ENCODE peak calls at places on chromosomes 12 and 14, in five cellular contexts. X, F, Z, I and V are unnamed samples.
A peak's percentile ranks its signal among the peaks of the same experiment; 100 is the strongest.

GRCh38 chr12:15276088-15276698 is 46.1 kb upstream of the PTPRO start:
- DNase-seq in X (no peak), F (no peak), Z (peak; percentile 10), I (peak; percentile 22), V (no peak)

GRCh38 chr12:14921218-14921617 is 17.1 kb downstream of the ERP27 start:
- DNase-seq in X (no peak), F (no peak), Z (no peak), I (no peak), V (no peak)

GRCh38 chr14:85471744-85472143 is 58.2 kb upstream of the FLRT2 start:
- DNase-seq in X (no peak), F (no peak), Z (peak; percentile 98), I (no peak), V (no peak)

GRCh38 chr12:64549108-64549507 is 61.2 kb upstream of the RASSF3 start:
- DNase-seq in X (no peak), F (no peak), Z (no peak), I (no peak), V (no peak)

GRCh38 chr12:2609020-2609419 is 185.8 kb upstream of the FKBP4 start:
- DNase-seq in X (no peak), F (no peak), Z (peak; percentile 4), I (no peak), V (no peak)

GRCh38 chr14:31275731-31276130 is 68.1 kb upstream of the HECTD1 start:
- DNase-seq in X (no peak), F (no peak), Z (no peak), I (no peak), V (no peak)

GRCh38 chr14:97056086-97056485 is 258.9 kb downstream of the VRK1 start:
- DNase-seq in X (no peak), F (no peak), Z (no peak), I (no peak), V (no peak)

GRCh38 chr12:16605666-16606116 is 271 bp downstream of the LMO3 start:
- DNase-seq in X (no peak), F (no peak), Z (peak; percentile 24), I (peak; percentile 17), V (no peak)

GRCh38 chr12:126243814-126244213 is 1178.6 kb downstream of the AACS start:
- DNase-seq in X (no peak), F (no peak), Z (no peak), I (no peak), V (no peak)

GRCh38 chr14:84127430-84127829 is 1402.5 kb upstream of the FLRT2 start:
- DNase-seq in X (no peak), F (no peak), Z (no peak), I (no peak), V (no peak)

GRCh38 chr14:20986811-20987210 is 3.0 kb upstream of the METTL17 start:
- DNase-seq in X (no peak), F (no peak), Z (peak; percentile 97), I (no peak), V (no peak)

GRCh38 chr12:9032202-9032964 is 43.0 kb downstream of the KLRG1 start:
- DNase-seq in X (no peak), F (no peak), Z (no peak), I (peak; percentile 31), V (no peak)

GRCh38 chr12:91983935-91984334 is 161.7 kb downstream of the BTG1 start:
- DNase-seq in X (no peak), F (no peak), Z (no peak), I (no peak), V (no peak)

GRCh38 chr12:2049604-2050540 is 2.9 kb upstream of the CACNA1C start:
- DNase-seq in X (no peak), F (no peak), Z (no peak), I (no peak), V (no peak)

GRCh38 chr12:33438890-33439586 is 581 bp downstream of the SYT10 start:
- DNase-seq in X (no peak), F (no peak), Z (no peak), I (peak; percentile 21), V (no peak)

GRCh38 chr14:51173863-51174262 is 66.2 kb upstream of the TMX1 start:
- DNase-seq in X (no peak), F (no peak), Z (no peak), I (no peak), V (no peak)

GRCh38 chr12:52630609-52631200 is 12.3 kb upstream of the KRT73 start:
- DNase-seq in X (no peak), F (peak; percentile 40), Z (no peak), I (no peak), V (peak; percentile 13)

GRCh38 chr14:79473676-79474075 is 737.6 kb downstream of the DIO2 start:
- DNase-seq in X (no peak), F (no peak), Z (no peak), I (no peak), V (no peak)

GRCh38 chr12:17661250-17661649 is 428.7 kb downstream of the RERGL start:
- DNase-seq in X (no peak), F (no peak), Z (no peak), I (no peak), V (no peak)

GRCh38 chr12:45354399-45354798 is 138.5 kb downstream of the ANO6 start:
- DNase-seq in X (no peak), F (no peak), Z (no peak), I (no peak), V (no peak)

GRCh38 chr14:96710060-96710636 is 87.0 kb upstream of the VRK1 start:
- DNase-seq in X (no peak), F (no peak), Z (no peak), I (peak; percentile 44), V (no peak)

GRCh38 chr14:33685698-33686097 is 265.2 kb downstream of the EGLN3 start:
- DNase-seq in X (no peak), F (no peak), Z (no peak), I (no peak), V (no peak)

GRCh38 chr14:33685026-33685425 is 265.8 kb downstream of the EGLN3 start:
- DNase-seq in X (no peak), F (no peak), Z (peak; percentile 81), I (no peak), V (no peak)

GRCh38 chr14:33689680-33690079 is 261.2 kb downstream of the EGLN3 start:
- DNase-seq in X (no peak), F (no peak), Z (no peak), I (no peak), V (no peak)

GRCh38 chr14:33686218-33686617 is 264.7 kb downstream of the EGLN3 start:
- DNase-seq in X (no peak), F (no peak), Z (peak; percentile 89), I (no peak), V (no peak)

GRCh38 chr14:33686856-33687255 is 264.0 kb downstream of the EGLN3 start:
- DNase-seq in X (no peak), F (no peak), Z (peak; percentile 73), I (no peak), V (no peak)
- TF ChIP-seq CTCF in X (no peak), F (no peak), Z (no peak), I (no peak), V (no peak)

GRCh38 chr12:79547735-79548347 is 142.9 kb downstream of the PAWR start:
- DNase-seq in X (no peak), F (no peak), Z (peak; percentile 60), I (peak; percentile 41), V (no peak)

GRCh38 chr12:79552186-79552585 is 138.6 kb downstream of the PAWR start:
- DNase-seq in X (no peak), F (no peak), Z (peak; percentile 90), I (no peak), V (no peak)

GRCh38 chr12:79548525-79548924 is 142.2 kb downstream of the PAWR start:
- DNase-seq in X (no peak), F (no peak), Z (no peak), I (no peak), V (no peak)

GRCh38 chr12:79547044-79547734 is 143.6 kb downstream of the PAWR start:
- DNase-seq in X (no peak), F (no peak), Z (peak; percentile 92), I (no peak), V (no peak)

DNA sequence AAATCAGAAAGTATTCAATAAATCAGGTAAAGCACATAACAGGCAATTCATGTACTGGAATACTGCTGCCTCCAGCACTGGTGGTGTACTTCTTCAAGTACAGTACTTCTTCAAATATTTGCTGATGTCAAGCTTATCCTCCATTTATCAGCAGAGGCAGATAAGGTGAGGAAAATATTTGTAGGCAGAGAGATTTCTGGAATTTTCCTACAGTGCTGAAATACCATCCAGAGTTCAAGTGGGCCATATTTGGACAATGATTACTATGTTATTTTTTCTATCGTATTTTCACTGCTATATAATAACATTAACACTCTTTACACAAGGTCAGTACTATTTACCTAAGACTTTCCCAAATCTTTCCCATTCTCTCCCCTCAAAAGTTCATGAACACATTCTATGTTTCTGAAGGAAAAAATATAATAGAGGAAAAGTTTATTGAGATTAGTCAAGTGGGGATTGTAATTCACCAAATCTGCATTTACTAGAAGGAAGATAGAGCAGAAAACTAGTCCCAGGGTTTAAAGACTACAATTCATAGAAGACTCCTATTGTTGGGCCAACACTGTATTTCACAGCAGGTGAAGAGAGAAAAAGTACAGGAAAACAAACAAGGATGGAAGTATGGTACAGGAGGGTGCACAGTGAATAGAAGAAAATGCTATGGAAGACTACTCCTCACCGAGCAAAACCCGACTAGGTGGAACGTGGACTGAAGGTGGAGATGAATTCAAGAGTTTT is 141.1 kb downstream of the PAWR start:
- DNase-seq in X (no peak), F (no peak), Z (peak; percentile 92), I (no peak), V (no peak)
- TF ChIP-seq CTCF in X (no peak), F (no peak), Z (no peak), I (no peak), V (no peak)

DNA sequence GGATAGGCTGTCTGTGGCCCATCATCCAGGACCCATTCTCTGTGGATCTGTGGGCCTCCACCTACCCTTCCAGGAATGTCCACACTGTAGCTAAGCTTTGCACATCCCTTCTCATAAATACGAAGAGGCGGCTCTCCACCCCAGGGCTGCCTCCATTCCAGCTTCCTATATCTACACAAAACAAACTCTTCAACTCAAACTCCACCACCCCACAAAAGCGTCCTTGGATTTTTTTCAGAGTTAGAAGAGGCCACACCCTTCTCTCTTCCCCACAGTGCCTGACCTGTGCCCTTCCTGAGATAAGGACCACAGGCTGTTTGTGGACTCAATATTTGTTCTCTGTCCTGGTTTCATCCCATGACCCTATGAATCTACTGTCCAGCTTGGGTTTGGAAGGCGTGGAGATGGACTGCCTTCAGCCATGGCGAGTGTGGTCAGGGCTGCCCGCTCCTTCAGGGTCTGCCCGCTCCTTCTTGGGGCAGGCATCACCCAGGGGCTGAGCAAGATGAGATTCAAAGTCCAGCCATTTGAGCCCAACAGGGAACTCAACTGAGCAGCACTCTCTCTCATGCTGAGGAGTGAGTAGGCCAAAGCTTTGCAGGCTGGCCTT is 13.0 kb upstream of the SERPINA12 start:
- DNase-seq in X (peak; percentile 28), F (peak; percentile 72), Z (no peak), I (no peak), V (no peak)
- TF ChIP-seq CTCF in X (no peak), F (no peak), Z (no peak), I (no peak), V (no peak)

GRCh38 chr12:119322324-119322723 is 12.2 kb upstream of the CCDC60 start:
- DNase-seq in X (no peak), F (peak; percentile 15), Z (no peak), I (no peak), V (no peak)

GRCh38 chr12:119326341-119326740 is 8.2 kb upstream of the CCDC60 start:
- DNase-seq in X (no peak), F (no peak), Z (no peak), I (no peak), V (no peak)

DNA sequence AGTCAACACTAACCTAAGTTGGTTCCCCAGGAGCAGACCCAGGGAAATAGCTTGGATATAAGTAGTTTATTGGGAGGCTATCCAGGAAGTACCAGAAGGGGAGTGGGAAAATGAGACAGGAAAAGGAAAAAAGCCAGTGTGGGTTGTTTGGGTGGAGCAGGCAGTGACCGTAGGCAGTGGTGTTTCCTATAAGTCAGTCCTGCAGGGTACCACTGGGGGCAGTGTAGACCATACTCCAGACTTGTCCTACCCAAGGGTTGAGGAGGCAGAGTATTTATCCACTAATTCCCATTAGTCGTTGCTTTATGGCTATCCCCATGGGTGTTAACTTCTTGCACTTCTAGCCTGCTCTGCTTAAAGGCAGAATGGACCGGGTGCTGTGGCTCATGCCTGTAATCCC is 6.4 kb upstream of the CCDC60 start:
- DNase-seq in X (no peak), F (no peak), Z (no peak), I (no peak), V (no peak)
- TF ChIP-seq CTCF in X (no peak), F (no peak), Z (no peak), I (no peak), V (peak; percentile 68)